ENCODE peak calls at places on chromosomes 2 and 18, in seven cellular contexts. B is GM23338, O is HepG2, Z is neural progenitor cell, T is GM23248, P is mammary epithelial cell, R is PC-9. V is an unnamed sample.

GRCh38 chr18:64009305-64009704 is 39.4 kb downstream of the SERPINB8 start:
- DNase-seq in B (no peak), O (no peak), Z (no peak), T (no peak), P (no peak), R (no peak), V (no peak)

GRCh38 chr2:148338544-148338943 is 306.0 kb upstream of the EPC2 start:
- DNase-seq in B (no peak), O (peak; percentile 6), Z (no peak), T (peak; percentile 85), P (peak; percentile 69), R (no peak), V (no peak)

GRCh38 chr2:70331012-70331411 is 29.1 kb upstream of the FAM136A start:
- DNase-seq in B (no peak), O (no peak), Z (no peak), T (no peak), P (no peak), R (no peak), V (no peak)

GRCh38 chr2:178119181-178119922 is 7.1 kb downstream of the RBM45 start:
- DNase-seq in B (no peak), O (no peak), Z (no peak), T (no peak), P (no peak), R (no peak), V (no peak)

GRCh38 chr2:230412846-230413245 is 3.2 kb upstream of the SP100 start:
- DNase-seq in B (no peak), O (no peak), Z (no peak), T (no peak), P (no peak), R (no peak), V (no peak)

GRCh38 chr2:227180286-227180685 is 15.9 kb downstream of the COL4A3 start:
- DNase-seq in B (peak; percentile 9), O (no peak), Z (no peak), T (no peak), P (no peak), R (no peak), V (no peak)

GRCh38 chr2:240864475-240864874 is 4.1 kb upstream of the AGXT start:
- DNase-seq in B (no peak), O (peak; percentile 66), Z (no peak), T (no peak), P (no peak), R (no peak), V (no peak)

GRCh38 chr2:223688094-223688835 is 86.1 kb upstream of the SCG2 start:
- DNase-seq in B (peak; percentile 20), O (no peak), Z (peak; percentile 30), T (no peak), P (no peak), R (no peak), V (no peak)

GRCh38 chr18:26549486-26550435 is 1.4 kb upstream of the KCTD1 start:
- DNase-seq in B (peak; percentile 71), O (peak; percentile 12), Z (peak; percentile 75), T (peak; percentile 81), P (peak; percentile 86), R (peak; percentile 51), V (no peak)

GRCh38 chr18:65288908-65289307 is 461.9 kb upstream of the CDH7 start:
- DNase-seq in B (no peak), O (no peak), Z (no peak), T (no peak), P (no peak), R (no peak), V (no peak)

GRCh38 chr2:149388120-149388816 is 57.9 kb downstream of the LYPD6 start:
- DNase-seq in B (peak; percentile 55), O (no peak), Z (peak; percentile 19), T (peak; percentile 26), P (no peak), R (no peak), V (no peak)

GRCh38 chr18:25875574-25875973 is 214.8 kb downstream of the SS18 start:
- DNase-seq in B (no peak), O (no peak), Z (no peak), T (no peak), P (no peak), R (no peak), V (no peak)

GRCh38 chr2:236196366-236196765 is 28.2 kb upstream of the GBX2 start:
- DNase-seq in B (no peak), O (no peak), Z (no peak), T (no peak), P (no peak), R (peak; percentile 13), V (no peak)

DNA sequence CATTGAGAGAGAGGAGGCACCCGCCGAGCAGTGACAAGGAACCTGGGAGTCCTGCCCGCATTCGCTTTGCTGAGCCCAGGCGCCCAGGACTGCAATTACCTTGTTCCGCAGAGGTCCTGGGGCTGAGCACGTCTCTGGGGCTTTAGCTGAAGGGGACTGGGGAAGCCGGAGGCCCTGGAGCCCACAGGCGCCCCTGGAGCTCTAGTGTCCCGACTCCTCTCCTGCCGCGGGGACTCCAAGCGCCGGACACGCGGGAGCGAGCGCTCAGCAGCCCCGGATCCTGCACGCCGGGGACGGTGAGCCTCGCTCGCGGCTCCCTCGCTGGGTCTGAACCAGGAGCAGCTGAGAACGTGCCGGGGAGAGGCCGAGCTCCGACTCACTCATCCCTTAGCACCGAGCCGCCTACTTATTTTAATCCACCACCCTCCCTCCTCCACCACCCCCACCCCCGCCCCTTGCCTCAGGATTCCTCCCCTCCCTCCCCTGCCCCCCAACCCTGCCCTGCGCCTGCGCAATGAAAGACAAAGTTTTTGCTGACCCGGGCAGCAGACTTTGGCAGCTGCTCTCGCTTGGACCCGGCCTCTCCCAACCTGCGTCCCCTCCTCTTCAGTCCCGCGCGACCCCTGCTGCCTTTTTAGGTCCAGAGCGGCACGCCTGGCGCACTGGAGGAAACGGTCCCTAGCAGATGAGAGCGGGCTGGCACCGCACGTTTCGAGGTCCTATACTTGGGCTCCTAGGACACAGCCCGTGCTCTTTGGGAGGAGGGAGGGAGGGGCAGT is at the start of gene OSR1:
- DNase-seq in B (peak; percentile 84), O (peak; percentile 53), Z (peak; percentile 93), T (peak; percentile 88), P (peak; percentile 74), R (no peak), V (no peak)
- TF ChIP-seq EZH2 in B (no peak), O (no peak), Z (no peak), T (no peak), P (no peak), R (no peak), V (no peak)

DNA sequence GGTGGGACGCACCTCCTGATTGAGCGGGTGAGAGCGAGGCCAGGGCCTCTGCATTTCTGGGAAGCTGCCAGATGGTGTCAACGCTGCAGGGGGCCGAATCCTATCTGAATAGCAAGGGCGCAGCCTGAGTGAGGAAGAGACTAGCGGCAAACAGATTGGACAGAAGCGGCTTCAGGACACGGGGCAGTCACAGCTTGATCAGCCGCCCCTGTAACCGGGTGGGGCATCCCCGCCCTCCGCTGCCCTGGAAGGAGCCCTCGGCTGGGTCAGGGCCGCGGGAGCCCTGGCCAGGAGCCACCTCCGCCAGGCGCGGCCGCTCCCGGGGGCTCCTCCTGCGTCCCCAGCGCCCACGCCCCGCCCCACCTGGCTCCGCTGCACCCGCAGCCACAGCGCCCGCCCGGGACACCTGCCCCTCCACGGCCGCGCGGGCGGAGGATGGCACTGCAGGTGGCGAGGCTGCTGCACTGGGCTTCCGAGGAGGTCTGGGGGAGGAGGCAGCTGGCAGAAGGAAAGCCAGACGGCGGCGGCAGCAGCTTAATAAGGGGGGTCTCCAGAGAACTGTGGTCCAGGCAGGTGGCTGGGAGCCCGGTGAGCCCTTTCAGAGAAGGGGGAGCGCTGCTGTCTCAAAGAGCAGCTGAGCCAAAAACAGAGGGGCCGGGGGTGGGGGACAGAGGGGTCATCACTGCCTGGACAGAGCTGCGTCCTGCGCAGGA is 18.9 kb upstream of the SOX11 start:
- DNase-seq in B (peak; percentile 53), O (no peak), Z (peak; percentile 67), T (no peak), P (no peak), R (no peak), V (no peak)
- TF ChIP-seq EZH2 in B (no peak), O (no peak), Z (peak; percentile 52), T (no peak), P (no peak), R (no peak), V (no peak)

GRCh38 chr18:44681039-44681595 is 429 bp downstream of the SETBP1 start:
- DNase-seq in B (no peak), O (no peak), Z (no peak), T (peak; percentile 31), P (no peak), R (no peak), V (no peak)

GRCh38 chr18:44679056-44679911 is 1.4 kb upstream of the SETBP1 start:
- DNase-seq in B (peak; percentile 81), O (peak; percentile 42), Z (peak; percentile 90), T (peak; percentile 96), P (peak; percentile 80), R (peak; percentile 65), V (no peak)

GRCh38 chr18:44679912-44680270 is 797 bp upstream of the SETBP1 start:
- DNase-seq in B (peak; percentile 72), O (no peak), Z (peak; percentile 81), T (peak; percentile 81), P (peak; percentile 52), R (no peak), V (no peak)

GRCh38 chr18:44681611-44682010 is 923 bp downstream of the SETBP1 start:
- DNase-seq in B (no peak), O (no peak), Z (no peak), T (no peak), P (no peak), R (no peak), V (no peak)

DNA sequence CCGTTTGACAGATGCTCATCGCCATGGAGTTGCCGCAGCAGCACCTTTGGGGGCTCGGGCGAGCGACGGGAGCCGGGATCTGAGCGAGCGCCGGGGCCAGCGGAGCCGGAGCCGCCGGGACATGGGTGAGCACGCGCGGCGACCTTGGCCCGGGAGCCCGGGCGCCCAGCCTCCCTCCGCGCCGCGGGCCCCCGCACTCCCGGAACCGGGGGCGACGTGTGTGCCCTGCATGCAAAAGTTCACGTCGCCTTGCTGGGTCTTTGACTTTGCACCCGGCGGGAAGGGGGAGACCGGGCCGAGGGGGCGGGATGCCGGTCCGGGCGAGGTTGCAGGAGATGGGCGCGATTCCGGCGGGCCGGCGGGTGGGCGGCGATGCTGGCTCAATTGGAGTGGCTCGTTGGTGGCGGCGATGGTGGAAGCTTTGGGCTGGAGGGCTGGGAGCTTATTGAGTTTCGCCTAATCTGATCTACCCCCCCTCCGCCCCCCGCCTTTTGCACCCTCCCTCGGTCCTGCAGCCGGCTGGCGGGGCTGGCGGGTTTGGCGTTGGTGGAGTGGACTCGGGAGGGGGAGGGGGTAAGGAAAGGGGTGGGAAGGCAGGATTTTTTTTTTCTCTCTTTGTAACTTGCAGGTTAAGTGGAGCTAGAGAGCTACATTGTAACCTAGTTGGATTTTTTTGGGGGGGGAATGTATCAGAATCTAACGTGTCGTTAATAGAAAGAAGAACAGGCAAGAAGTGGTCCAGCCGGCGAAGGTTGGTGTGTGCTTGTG is at the start of gene SETBP1:
- DNase-seq in B (peak; percentile 62), O (no peak), Z (peak; percentile 84), T (peak; percentile 69), P (peak; percentile 74), R (no peak), V (no peak)
- TF ChIP-seq EZH2 in B (no peak), O (no peak), Z (no peak), T (no peak), P (no peak), R (no peak), V (no peak)

GRCh38 chr2:172735646-172736418 is at the start of gene RAPGEF4:
- DNase-seq in B (peak; percentile 64), O (no peak), Z (peak; percentile 82), T (peak; percentile 49), P (no peak), R (no peak), V (no peak)
- TF ChIP-seq EZH2 in B (no peak), O (no peak), Z (no peak), T (peak; percentile 71), P (no peak), R (no peak), V (no peak)